ENCODE peak calls at places on chromosomes 12 and 14, in six cellular contexts. G, D, I, L, B and Y are unnamed samples.

GRCh38 chr12:42958271-42958674 is 368.7 kb upstream of the PRICKLE1 start:
- DNase-seq in G (no peak), L (no peak), B (no peak), D (no peak), I (no peak), Y (no peak)

GRCh38 chr12:26740991-26741390 is 92.0 kb downstream of the ITPR2 start:
- DNase-seq in G (no peak), B (no peak), I (no peak), L (no peak), D (no peak), Y (no peak)

GRCh38 chr12:56670836-56671235 is 17.2 kb downstream of the PTGES3 start:
- DNase-seq in B (no peak), I (no peak), D (no peak), L (no peak), G (no peak), Y (no peak)

GRCh38 chr12:97142737-97143450 is 235.8 kb downstream of the NEDD1 start:
- DNase-seq in B (no peak), D (no peak), L (no peak), I (no peak), G (no peak), Y (no peak)

GRCh38 chr14:20409226-20409625 is 4.1 kb downstream of the TEP1 start:
- DNase-seq in G (no peak), D (no peak), B (no peak), I (no peak), L (no peak), Y (no peak)

GRCh38 chr12:47124451-47124850 is 44.7 kb upstream of the AMIGO2 start:
- DNase-seq in L (no peak), D (no peak), G (no peak), I (no peak), B (no peak), Y (no peak)

GRCh38 chr14:23097786-23098185 is 2.5 kb downstream of the C14orf119 start:
- DNase-seq in L (no peak), G (no peak), I (no peak), D (no peak), B (no peak), Y (peak)

GRCh38 chr12:105611340-105611739 is 280.8 kb downstream of the C12orf75 start:
- DNase-seq in L (no peak), D (no peak), I (no peak), G (no peak), B (no peak), Y (no peak)

GRCh38 chr14:69316449-69317391 is 56.8 kb downstream of the GALNT16 start:
- DNase-seq in G (no peak), B (no peak), I (peak), D (no peak), L (no peak), Y (peak)

GRCh38 chr14:56154321-56154720 is 36.1 kb downstream of the PELI2 start:
- DNase-seq in I (no peak), D (no peak), B (no peak), L (no peak), G (no peak), Y (no peak)

GRCh38 chr12:2794261-2794735 is 472 bp upstream of the FKBP4 start:
- DNase-seq in I (peak), L (peak), D (no peak), B (no peak), G (no peak), Y (peak)

GRCh38 chr12:81502912-81503695 is 256.0 kb downstream of the PPFIA2 start:
- DNase-seq in I (no peak), L (no peak), G (no peak), D (no peak), B (no peak), Y (no peak)

GRCh38 chr14:35147711-35148110 is 25.4 kb downstream of the PRORP start:
- DNase-seq in G (no peak), B (no peak), D (no peak), L (no peak), I (no peak), Y (no peak)

GRCh38 chr12:121170581-121171260 is 38.0 kb downstream of the P2RX7 start:
- DNase-seq in D (no peak), L (no peak), G (no peak), I (no peak), B (no peak), Y (no peak)

GRCh38 chr12:79547044-79547734 is 143.6 kb downstream of the PAWR start:
- DNase-seq in D (no peak), I (peak), L (no peak), G (peak), B (no peak), Y (no peak)

GRCh38 chr12:108643941-108644742 is 10.4 kb upstream of the SELPLG start:
- DNase-seq in B (no peak), G (peak), D (no peak), I (no peak), L (no peak), Y (peak)

GRCh38 chr14:69040343-69040742 is 61.2 kb upstream of the ACTN1 start:
- DNase-seq in B (no peak), I (no peak), G (no peak), D (no peak), L (no peak), Y (no peak)

GRCh38 chr14:67514650-67515385 is 18.3 kb upstream of the PLEKHH1 start:
- DNase-seq in G (no peak), D (peak), L (peak), B (no peak), I (peak), Y (peak)

GRCh38 chr12:31423405-31423804 is 97.5 kb upstream of the SINHCAF start:
- DNase-seq in I (no peak), D (no peak), L (no peak), G (no peak), B (no peak), Y (no peak)

GRCh38 chr12:109697877-109698468 is 15.7 kb upstream of the FAM222A start:
- DNase-seq in B (no peak), I (no peak), D (no peak), L (no peak), G (no peak), Y (no peak)

GRCh38 chr12:126781593-126781992 is 1485.4 kb upstream of the TMEM132C start:
- DNase-seq in B (no peak), I (no peak), D (no peak), G (no peak), L (no peak), Y (no peak)

GRCh38 chr12:112973712-112974305 is 4.5 kb upstream of the OAS2 start:
- DNase-seq in B (no peak), L (no peak), G (no peak), D (no peak), I (no peak), Y (no peak)

GRCh38 chr12:29743801-29744200 is 39.9 kb downstream of the TMTC1 start:
- DNase-seq in B (no peak), G (no peak), D (no peak), L (no peak), I (no peak), Y (no peak)

GRCh38 chr12:6476496-6476895 is 6.0 kb upstream of the VAMP1 start:
- DNase-seq in G (no peak), D (no peak), L (no peak), I (no peak), B (no peak), Y (no peak)

GRCh38 chr12:27424631-27425230 is 21.8 kb upstream of the SMCO2 start:
- DNase-seq in L (no peak), B (no peak), I (no peak), G (peak), D (no peak), Y (no peak)

GRCh38 chr12:119710374-119710773 is 42.4 kb downstream of the PRKAB1 start:
- DNase-seq in I (no peak), B (no peak), D (peak), G (no peak), L (no peak), Y (no peak)

GRCh38 chr14:90362558-90362896 is 30.8 kb upstream of the NRDE2 start:
- DNase-seq in D (no peak), L (no peak), I (no peak), B (no peak), G (no peak), Y (no peak)

GRCh38 chr12:81866081-81866480 is 106.9 kb upstream of the PPFIA2 start:
- DNase-seq in I (no peak), L (no peak), G (no peak), B (no peak), D (no peak), Y (no peak)

GRCh38 chr12:52949413-52950331 is 754 bp downstream of the KRT18 start:
- DNase-seq in L (no peak), G (peak), I (peak), B (no peak), D (peak), Y (no peak)

GRCh38 chr12:128578045-128578444 is 245.7 kb downstream of the SLC15A4 start:
- DNase-seq in L (no peak), D (no peak), G (no peak), I (no peak), B (no peak), Y (no peak)

GRCh38 chr12:115630133-115630532 is 647.4 kb downstream of the MED13L start:
- DNase-seq in B (no peak), G (no peak), D (no peak), L (no peak), I (no peak), Y (no peak)

GRCh38 chr12:115636546-115636945 is 640.9 kb downstream of the MED13L start:
- DNase-seq in G (no peak), L (no peak), B (no peak), D (no peak), I (no peak), Y (no peak)

GRCh38 chr12:115632323-115632722 is 645.2 kb downstream of the MED13L start:
- DNase-seq in L (no peak), G (no peak), D (no peak), B (no peak), I (no peak), Y (no peak)
- TF ChIP-seq POLR2AphosphoS5 in L (no peak), G (no peak), D (no peak), B (no peak), I (no peak), Y (no peak)

GRCh38 chr14:21436567-21437062 is 19.3 kb downstream of the CHD8 start:
- DNase-seq in L (no peak), I (no peak), D (no peak), G (no peak), B (no peak), Y (no peak)

GRCh38 chr14:21440857-21441256 is 15.1 kb downstream of the CHD8 start:
- DNase-seq in B (no peak), L (no peak), I (no peak), D (no peak), G (no peak), Y (no peak)

GRCh38 chr14:21437063-21437901 is 18.6 kb downstream of the CHD8 start:
- DNase-seq in B (peak), G (peak), L (peak), I (peak), D (peak), Y (peak)
- TF ChIP-seq POLR2A in B (peak), G (no peak), L (peak), I (peak), D (no peak), Y (no peak)

GRCh38 chr12:76038176-76038575 is 6.6 kb upstream of the PHLDA1 start:
- DNase-seq in B (no peak), I (no peak), L (no peak), D (no peak), G (no peak), Y (no peak)
- TF ChIP-seq POLR2AphosphoS5 in B (no peak), I (no peak), L (no peak), D (no peak), G (no peak), Y (no peak)

DNA sequence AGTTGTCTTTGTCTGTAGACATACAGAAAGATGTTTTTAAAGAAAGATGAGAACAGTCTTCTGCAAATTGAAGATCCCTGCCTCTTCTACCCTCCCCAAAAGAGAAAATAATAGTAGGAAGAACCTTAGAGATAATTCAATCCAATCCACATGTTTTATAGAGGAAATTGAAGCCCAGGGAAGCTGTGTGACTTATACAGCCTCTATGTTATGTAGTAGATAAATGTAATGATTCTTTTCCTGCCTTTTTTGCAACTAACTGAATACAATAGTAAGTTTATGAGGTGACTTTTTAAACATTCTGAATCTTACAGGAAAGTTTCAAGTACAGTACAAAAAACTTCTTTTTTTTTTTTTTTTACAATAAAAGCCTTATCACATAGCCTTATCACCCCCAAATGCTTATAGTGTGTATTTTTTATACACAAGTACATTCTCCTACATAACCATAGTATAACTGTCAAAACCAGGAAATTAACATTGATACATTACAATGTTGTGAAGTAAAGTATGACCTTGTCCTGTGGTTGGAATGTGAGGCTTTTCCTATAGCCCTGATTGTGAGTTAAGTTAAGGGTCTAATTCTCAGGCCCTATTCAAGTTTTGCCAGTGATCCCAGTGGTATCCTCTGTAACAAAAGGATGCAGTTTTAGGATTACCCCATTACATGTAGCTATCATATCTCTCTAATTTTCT is 94.4 kb downstream of the FIGNL2 start:
- DNase-seq in L (no peak), I (no peak), G (no peak), D (no peak), B (no peak), Y (no peak)
- TF ChIP-seq POLR2A in L (no peak), I (no peak), G (no peak), D (no peak), B (no peak), Y (no peak)

DNA sequence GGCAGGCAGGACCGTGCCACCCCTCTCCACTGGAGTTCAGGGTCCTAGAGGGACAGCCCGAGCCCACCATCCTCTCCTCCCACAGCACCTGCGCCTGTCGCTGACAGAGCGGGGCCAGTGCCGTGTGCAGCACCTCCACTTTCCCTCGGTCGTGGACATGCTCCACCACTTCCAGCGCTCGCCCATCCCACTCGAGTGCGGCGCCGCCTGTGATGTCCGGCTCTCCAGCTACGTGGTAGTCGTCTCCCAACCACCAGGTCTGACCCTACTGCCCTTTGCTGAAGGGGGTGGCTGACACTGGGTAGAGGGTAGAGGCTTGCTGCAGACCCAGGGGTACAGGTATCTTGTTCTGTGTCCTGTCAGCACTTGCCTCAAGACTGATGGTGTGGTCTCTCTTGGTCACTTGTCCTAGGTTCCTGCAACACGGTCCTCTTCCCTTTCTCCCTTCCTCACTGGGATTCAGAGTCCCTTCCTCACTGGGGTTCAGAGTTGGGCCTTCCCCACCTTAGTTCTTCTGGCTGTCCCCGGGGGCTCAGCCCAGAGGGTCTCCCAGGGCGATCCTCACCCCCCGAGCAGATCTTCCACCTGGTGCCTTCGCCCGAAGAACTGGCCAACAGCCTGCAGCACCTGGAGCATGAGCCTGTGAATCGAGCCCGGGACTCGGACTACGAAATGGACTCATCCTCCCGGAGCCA is 42.0 kb downstream of the SH2B3 start:
- DNase-seq in I (no peak), L (no peak), B (no peak), G (no peak), D (peak), Y (no peak)
- TF ChIP-seq POLR2AphosphoS5 in I (no peak), L (no peak), B (no peak), G (peak), D (no peak), Y (peak)

DNA sequence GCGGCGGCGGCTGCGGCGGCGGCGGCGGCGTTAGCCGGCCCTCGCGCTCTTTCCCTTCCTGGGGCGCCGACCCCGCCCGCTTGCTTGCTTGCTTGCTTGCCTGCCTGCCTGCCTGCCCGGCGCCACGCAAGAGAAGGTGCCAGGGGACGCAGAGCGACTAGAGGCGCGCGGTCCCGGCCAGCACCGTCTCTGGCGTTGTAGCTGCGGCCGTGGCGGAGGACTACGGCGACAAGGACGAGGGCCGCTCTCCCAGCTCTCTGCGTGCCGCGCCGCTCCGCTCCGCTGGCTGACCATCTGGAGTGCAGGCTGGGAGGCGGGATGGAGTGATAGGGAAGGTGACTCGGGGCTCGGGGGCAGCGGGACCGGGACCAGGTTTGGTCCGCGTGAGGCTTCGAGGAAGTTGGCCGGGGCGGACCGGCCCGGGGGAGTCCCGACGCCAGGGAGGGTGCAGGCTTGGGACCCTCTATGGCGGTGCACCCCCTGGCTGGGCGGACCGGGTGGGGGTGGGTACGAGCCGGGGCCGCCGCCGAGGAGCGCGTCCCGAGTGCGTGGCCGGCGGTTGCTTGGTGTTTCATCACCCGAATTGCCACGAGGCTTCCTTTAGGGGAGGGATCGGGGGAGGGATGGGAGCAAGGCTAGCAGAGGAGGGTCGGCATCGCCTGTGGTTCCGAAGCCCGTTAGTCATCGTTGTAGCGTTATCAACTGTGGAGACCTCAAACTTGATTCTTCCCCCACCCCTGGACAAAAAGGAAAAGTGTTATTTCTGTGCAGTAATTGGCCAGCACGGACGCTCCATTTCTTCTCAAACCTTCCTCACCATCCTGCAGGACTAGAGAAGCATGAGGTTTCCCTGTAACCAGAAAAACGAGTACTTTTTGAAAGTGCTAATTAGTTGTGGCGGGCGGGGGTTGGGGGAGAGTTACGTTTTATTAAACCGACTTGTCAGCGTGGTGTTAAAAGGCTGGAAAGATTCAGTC is 566 bp downstream of the XPOT start:
- DNase-seq in G (no peak), D (peak), L (no peak), B (no peak), I (peak), Y (no peak)
- TF ChIP-seq POLR2A in G (no peak), D (no peak), L (no peak), B (peak), I (peak), Y (no peak)